ENCODE peak calls at places on chromosomes 3 and 15, in nine cellular contexts. One of them, this sample, is unnamed.

GRCh38 chr3:154684021-154684420 is 254.0 kb upstream of the GPR149 start:
- DNase-seq in tibial artery: no peak
- DNase-seq in RWPE1: no peak
- DNase-seq in adrenal gland: no peak
- DNase-seq in Calu3: no peak
- DNase-seq in B cell: no peak
- DNase-seq in progenitor cell of endocrine pancreas: no peak
- DNase-seq in IMR-90: no peak
- DNase-seq in BJ: no peak
- DNase-seq in this sample: no peak

GRCh38 chr15:26516102-26516980 is 256.5 kb downstream of the GABRB3 start:
- DNase-seq in RWPE1: no peak
- DNase-seq in adrenal gland: no peak
- DNase-seq in progenitor cell of endocrine pancreas: no peak
- DNase-seq in tibial artery: no peak
- DNase-seq in Calu3: no peak
- DNase-seq in BJ: no peak
- DNase-seq in B cell: no peak
- DNase-seq in IMR-90: no peak
- DNase-seq in this sample: no peak

GRCh38 chr3:11696054-11696453 is 52.3 kb upstream of the VGLL4 start:
- DNase-seq in RWPE1: no peak
- DNase-seq in BJ: no peak
- DNase-seq in IMR-90: no peak
- DNase-seq in progenitor cell of endocrine pancreas: no peak
- DNase-seq in tibial artery: no peak
- DNase-seq in B cell: no peak
- DNase-seq in adrenal gland: no peak
- DNase-seq in Calu3: no peak
- DNase-seq in this sample: no peak

GRCh38 chr3:148943531-148944200 is 47.7 kb upstream of the GYG1 start:
- DNase-seq in IMR-90: peak
- DNase-seq in BJ: peak
- DNase-seq in RWPE1: peak
- DNase-seq in tibial artery: no peak
- DNase-seq in B cell: no peak
- DNase-seq in Calu3: peak
- DNase-seq in adrenal gland: no peak
- DNase-seq in progenitor cell of endocrine pancreas: no peak
- DNase-seq in this sample: no peak

GRCh38 chr3:29083607-29084120 is 197.2 kb upstream of the RBMS3 start:
- DNase-seq in B cell: no peak
- DNase-seq in Calu3: no peak
- DNase-seq in BJ: no peak
- DNase-seq in adrenal gland: no peak
- DNase-seq in IMR-90: no peak
- DNase-seq in RWPE1: no peak
- DNase-seq in tibial artery: no peak
- DNase-seq in progenitor cell of endocrine pancreas: no peak
- DNase-seq in this sample: no peak

GRCh38 chr3:14525685-14526631 is 14.2 kb downstream of the GRIP2 start:
- DNase-seq in B cell: no peak
- DNase-seq in progenitor cell of endocrine pancreas: no peak
- DNase-seq in RWPE1: no peak
- DNase-seq in Calu3: no peak
- DNase-seq in BJ: peak
- DNase-seq in tibial artery: no peak
- DNase-seq in adrenal gland: peak
- DNase-seq in IMR-90: peak
- DNase-seq in this sample: no peak

GRCh38 chr3:31165399-31165860 is 271.0 kb upstream of the GADL1 start:
- DNase-seq in IMR-90: peak
- DNase-seq in B cell: no peak
- DNase-seq in Calu3: no peak
- DNase-seq in progenitor cell of endocrine pancreas: no peak
- DNase-seq in tibial artery: no peak
- DNase-seq in BJ: no peak
- DNase-seq in RWPE1: no peak
- DNase-seq in adrenal gland: no peak
- DNase-seq in this sample: no peak

GRCh38 chr3:180680097-180680430 is 775 bp upstream of the CCDC39 start:
- DNase-seq in Calu3: peak
- DNase-seq in RWPE1: peak
- DNase-seq in progenitor cell of endocrine pancreas: no peak
- DNase-seq in BJ: no peak
- DNase-seq in IMR-90: peak
- DNase-seq in adrenal gland: no peak
- DNase-seq in B cell: no peak
- DNase-seq in tibial artery: no peak
- DNase-seq in this sample: peak

GRCh38 chr3:43786102-43786952 is 95.6 kb downstream of the ABHD5 start:
- DNase-seq in tibial artery: no peak
- DNase-seq in IMR-90: no peak
- DNase-seq in Calu3: no peak
- DNase-seq in RWPE1: no peak
- DNase-seq in adrenal gland: no peak
- DNase-seq in B cell: no peak
- DNase-seq in BJ: no peak
- DNase-seq in progenitor cell of endocrine pancreas: no peak
- DNase-seq in this sample: no peak

GRCh38 chr3:51985971-51986947 is 2.9 kb downstream of the ACY1 start:
- DNase-seq in Calu3: no peak
- DNase-seq in BJ: no peak
- DNase-seq in IMR-90: no peak
- DNase-seq in progenitor cell of endocrine pancreas: no peak
- DNase-seq in tibial artery: no peak
- DNase-seq in adrenal gland: no peak
- DNase-seq in B cell: no peak
- DNase-seq in RWPE1: no peak
- DNase-seq in this sample: no peak

GRCh38 chr3:57778499-57778898 is 22.4 kb downstream of the SLMAP start:
- DNase-seq in RWPE1: no peak
- DNase-seq in Calu3: no peak
- DNase-seq in IMR-90: peak
- DNase-seq in tibial artery: no peak
- DNase-seq in B cell: no peak
- DNase-seq in progenitor cell of endocrine pancreas: no peak
- DNase-seq in BJ: no peak
- DNase-seq in adrenal gland: no peak
- DNase-seq in this sample: no peak

GRCh38 chr3:141735789-141736465 is 2.2 kb upstream of the RNF7 start:
- DNase-seq in progenitor cell of endocrine pancreas: no peak
- DNase-seq in B cell: no peak
- DNase-seq in BJ: no peak
- DNase-seq in adrenal gland: no peak
- DNase-seq in Calu3: no peak
- DNase-seq in IMR-90: no peak
- DNase-seq in RWPE1: no peak
- DNase-seq in tibial artery: no peak
- DNase-seq in this sample: no peak

GRCh38 chr3:141737108-141737507 is 990 bp upstream of the RNF7 start:
- DNase-seq in RWPE1: no peak
- DNase-seq in B cell: peak
- DNase-seq in IMR-90: no peak
- DNase-seq in tibial artery: no peak
- DNase-seq in adrenal gland: no peak
- DNase-seq in progenitor cell of endocrine pancreas: no peak
- DNase-seq in Calu3: no peak
- DNase-seq in BJ: no peak
- DNase-seq in this sample: no peak

GRCh38 chr3:141739731-141740130 is 1.6 kb downstream of the RNF7 start:
- DNase-seq in progenitor cell of endocrine pancreas: no peak
- DNase-seq in BJ: no peak
- DNase-seq in adrenal gland: no peak
- DNase-seq in B cell: no peak
- DNase-seq in IMR-90: no peak
- DNase-seq in RWPE1: no peak
- DNase-seq in Calu3: no peak
- DNase-seq in tibial artery: no peak
- DNase-seq in this sample: no peak

GRCh38 chr3:141738636-141739363 is 702 bp downstream of the RNF7 start:
- DNase-seq in Calu3: no peak
- DNase-seq in IMR-90: peak
- DNase-seq in progenitor cell of endocrine pancreas: no peak
- DNase-seq in BJ: peak
- DNase-seq in adrenal gland: peak
- DNase-seq in B cell: no peak
- DNase-seq in tibial artery: no peak
- DNase-seq in RWPE1: peak
- DNase-seq in this sample: no peak

GRCh38 chr3:141737828-141738635 is at the start of gene RNF7:
- DNase-seq in tibial artery: peak
- DNase-seq in B cell: peak
- DNase-seq in IMR-90: peak
- DNase-seq in adrenal gland: peak
- DNase-seq in RWPE1: peak
- DNase-seq in BJ: peak
- DNase-seq in Calu3: peak
- DNase-seq in progenitor cell of endocrine pancreas: peak
- DNase-seq in this sample: peak
- TF ChIP-seq CTCF in tibial artery: peak
- TF ChIP-seq CTCF in B cell: peak
- TF ChIP-seq CTCF in IMR-90: peak
- TF ChIP-seq CTCF in adrenal gland: peak
- TF ChIP-seq CTCF in RWPE1: peak
- TF ChIP-seq CTCF in BJ: peak
- TF ChIP-seq CTCF in Calu3: peak
- TF ChIP-seq CTCF in progenitor cell of endocrine pancreas: peak
- TF ChIP-seq CTCF in this sample: peak

GRCh38 chr15:33980159-33980558 is 11.9 kb downstream of the CHRM5 start:
- DNase-seq in progenitor cell of endocrine pancreas: no peak
- DNase-seq in B cell: no peak
- DNase-seq in BJ: no peak
- DNase-seq in Calu3: no peak
- DNase-seq in RWPE1: no peak
- DNase-seq in IMR-90: no peak
- DNase-seq in tibial artery: no peak
- DNase-seq in adrenal gland: no peak
- DNase-seq in this sample: no peak

GRCh38 chr15:33971811-33972210 is 3.5 kb downstream of the CHRM5 start:
- DNase-seq in IMR-90: no peak
- DNase-seq in adrenal gland: no peak
- DNase-seq in Calu3: no peak
- DNase-seq in B cell: no peak
- DNase-seq in tibial artery: no peak
- DNase-seq in progenitor cell of endocrine pancreas: no peak
- DNase-seq in RWPE1: no peak
- DNase-seq in BJ: no peak
- DNase-seq in this sample: no peak

DNA sequence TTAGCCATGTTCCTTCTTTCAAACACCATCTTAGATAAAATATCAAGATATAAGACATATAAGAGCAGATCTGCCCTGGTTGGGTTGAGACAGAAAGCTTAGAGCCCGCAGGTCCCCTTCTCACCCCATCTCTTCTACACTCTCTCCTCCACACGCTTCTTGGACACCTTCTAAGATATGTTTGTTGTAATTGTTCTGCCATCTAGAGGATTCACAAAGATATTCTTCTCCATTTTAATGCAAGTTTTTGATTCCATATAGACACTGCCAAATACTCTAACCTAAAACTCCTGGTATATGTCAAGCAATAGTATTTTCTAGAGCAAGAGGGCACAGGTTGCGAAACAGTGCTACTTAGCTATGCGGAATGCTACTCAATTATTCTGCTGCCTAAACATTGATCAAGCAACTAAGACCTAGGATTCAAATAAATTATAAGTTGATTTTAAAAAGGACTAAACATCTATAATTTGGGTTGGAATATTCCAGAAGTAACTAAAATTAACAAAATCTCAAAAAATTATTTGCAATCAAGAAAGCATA is 6.8 kb downstream of the CHRM5 start:
- DNase-seq in tibial artery: no peak
- DNase-seq in IMR-90: no peak
- DNase-seq in BJ: no peak
- DNase-seq in adrenal gland: no peak
- DNase-seq in RWPE1: no peak
- DNase-seq in B cell: no peak
- DNase-seq in progenitor cell of endocrine pancreas: no peak
- DNase-seq in Calu3: no peak
- DNase-seq in this sample: no peak
- TF ChIP-seq CTCF in tibial artery: no peak
- TF ChIP-seq CTCF in IMR-90: peak
- TF ChIP-seq CTCF in BJ: no peak
- TF ChIP-seq CTCF in adrenal gland: no peak
- TF ChIP-seq CTCF in RWPE1: no peak
- TF ChIP-seq CTCF in B cell: no peak
- TF ChIP-seq CTCF in progenitor cell of endocrine pancreas: no peak
- TF ChIP-seq CTCF in Calu3: no peak
- TF ChIP-seq CTCF in this sample: no peak

GRCh38 chr15:76196286-76196948 is 114.9 kb downstream of the ETFA start:
- DNase-seq in IMR-90: peak
- DNase-seq in Calu3: peak
- DNase-seq in RWPE1: peak
- DNase-seq in BJ: peak
- DNase-seq in B cell: no peak
- DNase-seq in tibial artery: peak
- DNase-seq in progenitor cell of endocrine pancreas: no peak
- DNase-seq in adrenal gland: peak
- DNase-seq in this sample: no peak
- TF ChIP-seq CTCF in IMR-90: no peak
- TF ChIP-seq CTCF in Calu3: no peak
- TF ChIP-seq CTCF in RWPE1: no peak
- TF ChIP-seq CTCF in BJ: peak
- TF ChIP-seq CTCF in B cell: no peak
- TF ChIP-seq CTCF in tibial artery: no peak
- TF ChIP-seq CTCF in progenitor cell of endocrine pancreas: no peak
- TF ChIP-seq CTCF in adrenal gland: no peak
- TF ChIP-seq CTCF in this sample: no peak

GRCh38 chr3:129629011-129629410 is 22.5 kb upstream of the PLXND1 start:
- DNase-seq in adrenal gland: no peak
- DNase-seq in Calu3: no peak
- DNase-seq in BJ: no peak
- DNase-seq in RWPE1: no peak
- DNase-seq in B cell: no peak
- DNase-seq in IMR-90: no peak
- DNase-seq in progenitor cell of endocrine pancreas: no peak
- DNase-seq in tibial artery: no peak
- DNase-seq in this sample: no peak

GRCh38 chr3:129628169-129628522 is 21.7 kb upstream of the PLXND1 start:
- DNase-seq in RWPE1: no peak
- DNase-seq in B cell: no peak
- DNase-seq in BJ: no peak
- DNase-seq in Calu3: no peak
- DNase-seq in tibial artery: no peak
- DNase-seq in IMR-90: no peak
- DNase-seq in progenitor cell of endocrine pancreas: no peak
- DNase-seq in adrenal gland: no peak
- DNase-seq in this sample: no peak

GRCh38 chr3:129627350-129628168 is 21.1 kb upstream of the PLXND1 start:
- DNase-seq in B cell: peak
- DNase-seq in progenitor cell of endocrine pancreas: peak
- DNase-seq in RWPE1: peak
- DNase-seq in BJ: peak
- DNase-seq in IMR-90: peak
- DNase-seq in tibial artery: peak
- DNase-seq in adrenal gland: peak
- DNase-seq in Calu3: peak
- DNase-seq in this sample: peak

GRCh38 chr3:129625071-129625874 is 18.8 kb upstream of the PLXND1 start:
- DNase-seq in IMR-90: no peak
- DNase-seq in tibial artery: no peak
- DNase-seq in progenitor cell of endocrine pancreas: no peak
- DNase-seq in BJ: no peak
- DNase-seq in adrenal gland: peak
- DNase-seq in Calu3: no peak
- DNase-seq in B cell: no peak
- DNase-seq in RWPE1: no peak
- DNase-seq in this sample: no peak

GRCh38 chr3:129626744-129627349 is 20.4 kb upstream of the PLXND1 start:
- DNase-seq in IMR-90: peak
- DNase-seq in B cell: peak
- DNase-seq in Calu3: peak
- DNase-seq in progenitor cell of endocrine pancreas: peak
- DNase-seq in adrenal gland: peak
- DNase-seq in RWPE1: peak
- DNase-seq in BJ: no peak
- DNase-seq in tibial artery: peak
- DNase-seq in this sample: peak
- TF ChIP-seq CTCF in IMR-90: no peak
- TF ChIP-seq CTCF in B cell: no peak
- TF ChIP-seq CTCF in Calu3: no peak
- TF ChIP-seq CTCF in progenitor cell of endocrine pancreas: peak
- TF ChIP-seq CTCF in adrenal gland: no peak
- TF ChIP-seq CTCF in RWPE1: no peak
- TF ChIP-seq CTCF in BJ: no peak
- TF ChIP-seq CTCF in tibial artery: peak
- TF ChIP-seq CTCF in this sample: no peak

This sample was measured in endothelial cell.